ENCODE peak calls at places on chromosome 12, in four cellular contexts. L is GM12891, X is K562, P is GM12878. Z is an unnamed sample.

GRCh38 chr12:60394680-60395079 is 798.9 kb downstream of the SLC16A7 start:
- DNase-seq in P (no peak), L (no peak), X (no peak), Z (no peak)

GRCh38 chr12:91111366-91112321 is at the start of gene LUM:
- DNase-seq in L (no peak), P (no peak), X (no peak), Z (no peak)

GRCh38 chr12:57840701-57841100 is 5.8 kb downstream of the CTDSP2 start:
- DNase-seq in L (no peak), P (no peak), X (no peak), Z (no peak)

GRCh38 chr12:121232977-121233627 is 23.2 kb downstream of the P2RX4 start:
- DNase-seq in X (no peak), P (no peak), L (no peak), Z (no peak)

GRCh38 chr12:104276192-104277131 is 27.1 kb upstream of the EID3 start:
- DNase-seq in P (no peak), L (no peak), X (no peak), Z (no peak)

GRCh38 chr12:107843351-107844311 is 69.1 kb downstream of the ASCL4 start:
- DNase-seq in X (no peak), L (peak), P (no peak), Z (no peak)

GRCh38 chr12:15982471-15982870 is 71.3 kb downstream of the DERA start:
- DNase-seq in L (no peak), P (no peak), X (no peak), Z (no peak)

GRCh38 chr12:25692115-25693035 is 139.3 kb upstream of the LMNTD1 start:
- DNase-seq in L (no peak), X (no peak), P (no peak), Z (no peak)

GRCh38 chr12:100263131-100263530 is 3.7 kb downstream of the DEPDC4 start:
- DNase-seq in X (no peak), P (no peak), L (no peak), Z (no peak)

GRCh38 chr12:119245904-119246494 is 67.3 kb downstream of the HSPB8 start:
- DNase-seq in L (no peak), P (no peak), X (no peak), Z (no peak)

GRCh38 chr12:121223283-121223946 is 13.5 kb downstream of the P2RX4 start:
- DNase-seq in X (no peak), P (no peak), L (no peak), Z (no peak)

GRCh38 chr12:98516184-98516873 is 939 bp downstream of the TMPO start:
- DNase-seq in X (no peak), L (peak), P (peak), Z (peak)

GRCh38 chr12:109714141-109714912 is 702 bp downstream of the FAM222A start:
- DNase-seq in P (no peak), L (peak), X (peak), Z (peak)

GRCh38 chr12:100401660-100402059 is 44.8 kb downstream of the SLC17A8 start:
- DNase-seq in X (no peak), P (no peak), L (no peak), Z (no peak)

GRCh38 chr12:108495054-108495453 is 20.0 kb upstream of the FICD start:
- DNase-seq in X (peak), P (no peak), L (peak), Z (no peak)

GRCh38 chr12:90280564-90281058 is 572.0 kb upstream of the ATP2B1 start:
- DNase-seq in X (no peak), L (no peak), P (peak), Z (no peak)

GRCh38 chr12:98998697-98999299 is 353.7 kb downstream of the APAF1 start:
- DNase-seq in P (no peak), X (peak), L (peak), Z (no peak)

GRCh38 chr12:52144512-52145227 is 47.1 kb downstream of the KRT80 start:
- DNase-seq in L (no peak), X (no peak), P (no peak), Z (no peak)

GRCh38 chr12:42222724-42223123 is 15.3 kb downstream of the YAF2 start:
- DNase-seq in L (no peak), P (no peak), X (no peak), Z (no peak)

GRCh38 chr12:21527451-21528180 is 1.5 kb downstream of the SPX start:
- DNase-seq in L (peak), X (no peak), P (peak), Z (peak)

GRCh38 chr12:105946541-105946940 is 192.2 kb downstream of the NUAK1 start:
- DNase-seq in P (no peak), X (peak), L (no peak), Z (no peak)

GRCh38 chr12:105945935-105946334 is 192.8 kb downstream of the NUAK1 start:
- DNase-seq in L (no peak), P (no peak), X (no peak), Z (no peak)

GRCh38 chr12:105949391-105949790 is 189.4 kb downstream of the NUAK1 start:
- DNase-seq in L (no peak), X (no peak), P (no peak), Z (no peak)

GRCh38 chr12:105948331-105948730 is 190.4 kb downstream of the NUAK1 start:
- DNase-seq in L (no peak), P (no peak), X (no peak), Z (no peak)

DNA sequence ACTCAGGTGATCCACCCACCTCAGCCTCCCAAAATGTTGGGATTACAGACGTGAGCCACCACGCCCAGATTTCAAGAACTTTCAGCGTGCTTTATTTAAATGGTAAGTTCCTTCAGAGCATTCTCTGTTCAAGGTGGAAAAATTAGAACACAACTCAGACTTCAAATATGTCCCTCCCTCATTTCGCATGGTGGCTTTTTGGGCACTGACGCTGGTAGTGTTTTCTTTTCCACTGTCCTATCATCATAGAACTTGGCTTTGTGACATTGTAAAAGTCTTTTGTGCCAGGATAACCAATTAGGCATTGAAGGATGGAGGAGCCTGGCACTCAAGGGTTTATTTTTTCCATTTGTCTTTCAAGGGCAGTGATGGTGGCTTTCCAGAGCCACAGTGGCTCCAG is 190.8 kb downstream of the NUAK1 start:
- DNase-seq in X (no peak), P (no peak), L (no peak), Z (no peak)
- TF ChIP-seq SPI1 in X (no peak), P (no peak), L (no peak), Z (no peak)

GRCh38 chr12:67692135-67692534 is 43.6 kb downstream of the DYRK2 start:
- DNase-seq in L (no peak), P (no peak), X (no peak), Z (no peak)
- TF ChIP-seq SPI1 in L (no peak), P (no peak), X (no peak), Z (no peak)

DNA sequence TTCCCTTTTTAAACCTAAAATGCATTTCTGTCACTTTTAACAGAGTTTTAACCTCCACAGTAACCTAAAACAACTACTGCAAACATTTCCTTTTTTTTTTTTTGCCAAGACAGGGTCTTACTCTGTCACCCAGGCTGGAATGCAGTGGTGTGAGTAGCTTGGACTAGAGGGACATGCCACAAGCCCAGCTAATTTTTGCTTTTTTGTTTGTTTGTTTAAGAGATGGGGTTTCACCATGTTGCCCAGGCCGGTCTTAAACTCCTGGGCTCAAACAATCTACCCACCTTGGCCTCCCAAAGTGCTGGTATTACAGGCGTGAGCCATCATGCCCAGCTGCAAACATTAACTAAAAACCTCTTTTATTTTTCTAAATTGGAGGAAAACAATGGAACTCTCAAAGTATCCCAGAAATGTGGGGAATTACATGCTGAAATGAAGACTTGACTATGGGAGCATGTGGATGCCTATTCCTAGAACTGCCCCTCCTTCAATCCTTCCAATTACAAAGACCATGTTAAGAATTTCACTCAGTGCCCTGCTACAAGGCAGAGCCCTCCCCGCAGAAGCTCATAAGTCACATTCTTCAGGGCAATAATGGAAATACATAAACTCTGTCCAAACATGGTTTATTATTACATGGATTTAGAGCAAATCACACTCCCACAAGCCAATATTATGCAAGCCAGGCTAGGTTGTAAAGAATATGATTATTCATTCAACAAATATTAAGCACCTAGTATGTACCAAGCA is 66.9 kb downstream of the C12orf56 start:
- DNase-seq in X (no peak), L (no peak), P (no peak), Z (no peak)
- TF ChIP-seq SPI1 in X (no peak), L (no peak), P (no peak), Z (no peak)

GRCh38 chr12:20125259-20125919 is 242.9 kb upstream of the PDE3A start:
- DNase-seq in P (no peak), L (no peak), X (no peak), Z (no peak)
- TF ChIP-seq SPI1 in P (no peak), L (no peak), X (no peak), Z (no peak)

GRCh38 chr12:80404629-80405028 is 39.4 kb upstream of the PTPRQ start:
- DNase-seq in L (no peak), P (no peak), X (no peak), Z (no peak)
- TF ChIP-seq SPI1 in L (no peak), P (no peak), X (no peak), Z (no peak)

DNA sequence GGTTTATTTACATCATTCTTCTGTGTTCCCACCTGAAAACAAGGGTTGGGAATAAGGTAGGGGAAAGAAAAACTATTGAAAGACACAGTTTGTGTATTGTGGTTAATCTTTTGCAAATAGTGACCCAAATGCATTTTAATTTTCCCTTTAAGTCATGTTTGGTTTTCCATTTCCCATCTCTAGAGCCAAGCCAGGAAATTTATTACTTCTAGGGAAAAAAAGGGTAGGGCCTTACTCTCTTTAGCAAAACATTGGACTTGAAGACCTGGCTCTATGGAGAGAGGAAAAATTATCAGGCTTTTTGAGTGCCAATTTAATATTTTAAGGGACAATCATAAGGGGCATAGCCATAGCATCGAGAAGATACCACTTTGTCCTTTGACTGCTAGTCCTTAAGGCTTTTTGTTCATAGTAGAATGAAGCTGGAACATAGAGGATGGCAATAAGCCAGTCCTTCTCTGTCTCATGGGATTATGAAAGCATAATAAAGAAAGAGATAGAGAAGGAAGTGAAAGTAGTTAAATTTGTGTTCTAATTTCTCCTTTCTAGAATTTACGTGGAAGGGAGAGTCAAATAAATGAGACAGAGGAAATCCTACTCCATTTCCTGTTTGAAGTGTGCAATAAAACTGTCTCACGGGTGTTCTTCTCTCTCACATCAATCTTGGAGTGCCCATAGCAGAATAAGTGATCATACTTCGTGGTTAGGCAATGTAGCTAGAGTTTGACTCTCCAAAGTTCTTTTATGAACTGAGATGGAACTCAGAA is 50.9 kb upstream of the PPFIA2 start:
- DNase-seq in P (peak), L (no peak), X (no peak), Z (no peak)
- TF ChIP-seq SPI1 in P (peak), L (peak), X (no peak), Z (no peak)

Z was measured in HL-60.